ENCODE peak calls at places on chromosome 11, in ten cellular contexts. F is NCI-H1092 treated with DMSO at 0.1 percent for 48 hours; D is GM18507; V is T47D; C is kidney tubule cell; Y is stimulated activated CD4-positive, alpha-beta T cell treated with anti-CD3 and anti-CD28 coated beads, Interleukin-2, amount 100 ng/mL, for 48 hours; B is ascending aorta; P is left colon; G is lung; A is effector memory CD8-positive, alpha-beta T cell. N is an unnamed sample.

GRCh38 chr11:124075841-124076571 is 34.9 kb upstream of the OR10G7 start:
- DNase-seq in F (peak), D (no peak), V (no peak), C (peak), Y (peak), B (no peak), P (peak), G (no peak), A (no peak), N (no peak)

GRCh38 chr11:88555018-88555828 is 217.7 kb upstream of the CTSC start:
- DNase-seq in F (no peak), D (no peak), V (no peak), C (peak), Y (no peak), B (no peak), P (no peak), G (no peak), A (no peak), N (no peak)

GRCh38 chr11:109858152-109858551 is 235.0 kb upstream of the ZC3H12C start:
- DNase-seq in F (no peak), D (no peak), V (no peak), C (no peak), Y (no peak), B (no peak), P (no peak), G (no peak), A (no peak), N (no peak)

GRCh38 chr11:63745304-63746170 is 23.0 kb downstream of the ZFTA start:
- DNase-seq in F (no peak), D (no peak), V (no peak), C (no peak), Y (no peak), B (no peak), P (no peak), G (no peak), A (no peak), N (no peak)

GRCh38 chr11:75495749-75496641 is 29.7 kb downstream of the GDPD5 start:
- DNase-seq in F (no peak), D (no peak), V (no peak), C (no peak), Y (no peak), B (no peak), P (no peak), G (no peak), A (no peak), N (no peak)

GRCh38 chr11:62958547-62959071 is 26.2 kb downstream of the SLC22A6 start:
- DNase-seq in F (no peak), D (no peak), V (no peak), C (peak), Y (no peak), B (no peak), P (peak), G (no peak), A (no peak), N (no peak)

GRCh38 chr11:129814244-129814992 is 1.2 kb upstream of the TMEM45B start:
- DNase-seq in F (no peak), D (no peak), V (no peak), C (peak), Y (peak), B (no peak), P (peak), G (no peak), A (peak), N (no peak)

GRCh38 chr11:84398017-84398626 is 1112.0 kb upstream of the CCDC90B start:
- DNase-seq in F (no peak), D (no peak), V (peak), C (peak), Y (no peak), B (no peak), P (no peak), G (no peak), A (no peak), N (no peak)

GRCh38 chr11:134046681-134047449 is 22.0 kb upstream of the JAM3 start:
- DNase-seq in F (no peak), D (no peak), V (no peak), C (no peak), Y (no peak), B (no peak), P (no peak), G (no peak), A (no peak), N (no peak)

GRCh38 chr11:70631624-70632047 is 233.3 kb downstream of the CTTN start:
- DNase-seq in F (no peak), D (no peak), V (no peak), C (no peak), Y (no peak), B (no peak), P (no peak), G (no peak), A (no peak), N (no peak)

GRCh38 chr11:69704508-69705245 is 855 bp upstream of the FGF19 start:
- DNase-seq in F (peak), D (no peak), V (no peak), C (no peak), Y (no peak), B (no peak), P (peak), G (no peak), A (no peak), N (no peak)

GRCh38 chr11:5204787-5205186 is 4.3 kb upstream of the OR51V1 start:
- DNase-seq in F (no peak), D (peak), V (peak), C (peak), Y (no peak), B (no peak), P (no peak), G (no peak), A (no peak), N (no peak)

GRCh38 chr11:11347583-11347982 is 5.5 kb downstream of the CSNK2A3 start:
- DNase-seq in F (peak), D (no peak), V (no peak), C (no peak), Y (no peak), B (no peak), P (peak), G (no peak), A (no peak), N (no peak)

GRCh38 chr11:57527056-57527631 is 3.4 kb downstream of the TIMM10 start:
- DNase-seq in F (peak), D (no peak), V (no peak), C (peak), Y (peak), B (peak), P (peak), G (peak), A (peak), N (no peak)

GRCh38 chr11:112852141-112852853 is 108.9 kb upstream of the NCAM1 start:
- DNase-seq in F (no peak), D (no peak), V (no peak), C (peak), Y (no peak), B (no peak), P (no peak), G (no peak), A (no peak), N (no peak)

GRCh38 chr11:65646921-65647701 is 9.2 kb downstream of the SIPA1 start:
- DNase-seq in F (no peak), D (no peak), V (no peak), C (peak), Y (no peak), B (no peak), P (peak), G (no peak), A (no peak), N (no peak)

GRCh38 chr11:15472405-15472799 is 357.7 kb downstream of the INSC start:
- DNase-seq in F (no peak), D (no peak), V (peak), C (peak), Y (no peak), B (no peak), P (no peak), G (no peak), A (no peak), N (no peak)

GRCh38 chr11:61369372-61370348 is 7.5 kb downstream of the TMEM138 start:
- DNase-seq in F (no peak), D (no peak), V (no peak), C (peak), Y (no peak), B (no peak), P (no peak), G (peak), A (no peak), N (no peak)

GRCh38 chr11:131064373-131064991 is 148.2 kb upstream of the SNX19 start:
- DNase-seq in F (peak), D (peak), V (peak), C (peak), Y (peak), B (no peak), P (peak), G (peak), A (no peak), N (no peak)

GRCh38 chr11:105004021-105004420 is 18.9 kb downstream of the CASP5 start:
- DNase-seq in F (no peak), D (no peak), V (no peak), C (no peak), Y (no peak), B (no peak), P (no peak), G (no peak), A (no peak), N (no peak)

GRCh38 chr11:90722552-90723190 is 499.8 kb upstream of the CHORDC1 start:
- DNase-seq in F (no peak), D (no peak), V (no peak), C (peak), Y (no peak), B (no peak), P (no peak), G (no peak), A (no peak), N (no peak)

GRCh38 chr11:104529916-104530315 is 366.0 kb upstream of the PDGFD start:
- DNase-seq in F (no peak), D (no peak), V (no peak), C (no peak), Y (no peak), B (no peak), P (no peak), G (no peak), A (no peak), N (no peak)

GRCh38 chr11:2766166-2766565 is 66.4 kb upstream of the KCNQ1OT1 start:
- DNase-seq in F (no peak), D (no peak), V (no peak), C (no peak), Y (no peak), B (peak), P (no peak), G (no peak), A (no peak), N (no peak)

GRCh38 chr11:122811721-122812120 is 26.6 kb upstream of the CRTAM start:
- DNase-seq in F (no peak), D (no peak), V (no peak), C (peak), Y (no peak), B (no peak), P (no peak), G (no peak), A (no peak), N (no peak)

GRCh38 chr11:63488789-63489188 is 2.2 kb downstream of the PLAAT5 start:
- DNase-seq in F (no peak), D (no peak), V (no peak), C (no peak), Y (no peak), B (no peak), P (no peak), G (no peak), A (no peak), N (no peak)

GRCh38 chr11:61688368-61689163 is 8.4 kb downstream of the DAGLA start:
- DNase-seq in F (no peak), D (no peak), V (peak), C (no peak), Y (no peak), B (peak), P (peak), G (peak), A (no peak), N (no peak)

GRCh38 chr11:2581151-2581930 is 118.5 kb downstream of the KCNQ1OT1 start:
- DNase-seq in F (no peak), D (no peak), V (no peak), C (no peak), Y (no peak), B (peak), P (peak), G (no peak), A (no peak), N (no peak)